ENCODE peak calls at places on chromosomes 11 and 22, in four cellular contexts. U is tibial artery, Z is astrocyte of the spinal cord, H is coronary artery. C is an unnamed sample.

GRCh38 chr11:76599041-76600013 is 71.2 kb downstream of the LRRC32 start:
- DNase-seq in U (no peak), Z (peak), H (no peak), C (peak)

GRCh38 chr22:50247748-50248147 is 2.9 kb upstream of the TUBGCP6 start:
- DNase-seq in U (no peak), Z (peak), H (no peak), C (peak)

GRCh38 chr11:105740164-105740903 is 130.5 kb downstream of the GRIA4 start:
- DNase-seq in U (no peak), Z (no peak), H (no peak), C (no peak)

GRCh38 chr11:114847599-114847998 is 169.3 kb downstream of the NXPE2 start:
- DNase-seq in U (no peak), Z (no peak), H (no peak), C (no peak)

GRCh38 chr11:65911682-65912568 is 6.9 kb downstream of the C11orf68 start:
- DNase-seq in U (peak), Z (peak), H (no peak), C (peak)

GRCh38 chr11:121563900-121564822 is 111.4 kb upstream of the SORL1-AS1 start:
- DNase-seq in U (no peak), Z (peak), H (no peak), C (no peak)

GRCh38 chr11:38598413-38598812 is 2000.4 kb upstream of the RAG2 start:
- DNase-seq in U (no peak), Z (peak), H (no peak), C (no peak)

GRCh38 chr11:29260939-29261705 is 755.7 kb downstream of the KCNA4 start:
- DNase-seq in U (no peak), Z (peak), H (no peak), C (no peak)

GRCh38 chr22:37269930-37270678 is 12.2 kb upstream of the CYTH4 start:
- DNase-seq in U (no peak), Z (no peak), H (no peak), C (no peak)

GRCh38 chr11:46695345-46696211 is 4.8 kb downstream of the ARHGAP1 start:
- DNase-seq in U (no peak), Z (no peak), H (no peak), C (no peak)

GRCh38 chr11:46693597-46694012 is 6.8 kb downstream of the ARHGAP1 start:
- DNase-seq in U (peak), Z (peak), H (no peak), C (peak)

GRCh38 chr11:46694095-46694494 is 6.3 kb downstream of the ARHGAP1 start:
- DNase-seq in U (no peak), Z (no peak), H (no peak), C (peak)

GRCh38 chr11:46696212-46696558 is 4.2 kb downstream of the ARHGAP1 start:
- DNase-seq in U (peak), Z (no peak), H (no peak), C (no peak)

DNA sequence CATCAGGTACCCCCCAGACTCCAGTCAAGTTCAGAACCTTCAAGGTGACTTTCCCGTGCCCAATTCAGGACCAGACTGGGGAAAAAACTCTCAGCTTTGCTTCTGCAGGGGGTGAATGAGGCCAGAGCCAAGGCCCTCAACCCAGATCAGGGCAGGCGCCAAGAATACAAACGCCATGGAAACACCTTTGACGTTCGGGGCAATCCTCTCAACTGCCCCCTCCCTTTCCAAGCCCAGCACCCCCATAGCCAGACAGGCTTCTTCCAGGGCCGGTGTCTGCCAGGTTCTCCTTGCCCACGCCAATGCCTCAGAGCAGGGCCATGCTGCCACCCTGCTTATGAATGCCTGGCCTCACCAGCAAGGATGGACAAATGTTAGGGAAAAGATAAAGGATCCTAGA is 5.8 kb downstream of the ARHGAP1 start:
- DNase-seq in U (no peak), Z (no peak), H (no peak), C (no peak)
- H3K4me3 ChIP-seq in U (no peak), Z (no peak), H (no peak), C (no peak)

DNA sequence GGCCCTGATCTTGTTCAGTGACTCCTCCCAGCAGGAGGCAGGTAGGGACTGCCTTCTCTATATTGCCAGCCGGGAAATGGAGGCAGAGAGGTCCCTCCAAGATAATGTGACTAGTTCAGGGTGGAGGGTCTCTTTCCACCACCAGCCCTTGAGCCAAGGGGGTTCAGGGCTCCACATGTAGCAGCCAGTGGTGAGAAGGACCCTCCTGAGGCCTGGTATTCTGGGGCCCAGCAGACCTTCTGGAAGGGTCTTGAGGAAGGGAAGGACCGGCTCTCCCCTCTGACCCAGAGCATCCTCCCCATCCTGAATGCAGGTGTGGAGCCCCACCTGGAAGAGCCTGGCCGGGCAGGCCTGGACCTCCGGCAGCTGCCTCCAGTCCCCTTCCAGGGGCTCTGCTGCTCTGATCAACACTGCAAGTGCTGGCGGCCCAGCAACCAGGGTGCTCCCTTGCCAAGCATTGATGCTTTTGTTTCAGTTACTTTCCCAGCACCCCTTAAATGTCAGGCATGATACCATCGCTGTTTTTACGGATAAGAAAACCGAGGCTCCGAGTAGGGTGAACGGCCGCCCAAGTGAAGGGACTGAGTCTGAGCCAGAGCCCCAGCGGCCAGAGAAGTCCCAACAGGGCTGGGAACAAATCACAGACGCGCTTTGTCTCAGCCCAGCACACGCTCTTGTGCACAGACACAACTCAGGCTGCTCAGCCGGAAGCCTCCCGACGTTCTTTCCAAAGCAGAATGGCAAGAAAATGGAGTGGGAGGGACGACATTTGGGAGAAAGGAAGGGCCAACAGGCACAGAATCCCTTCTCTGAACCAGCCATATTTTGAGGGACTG is 38.8 kb downstream of the DKK3 start:
- DNase-seq in U (no peak), Z (no peak), H (peak), C (no peak)
- TF ChIP-seq CTCF in U (no peak), Z (no peak), H (no peak), C (no peak)

GRCh38 chr11:5703741-5704536 is 14.3 kb downstream of the TRIM22 start:
- DNase-seq in U (no peak), Z (no peak), H (no peak), C (no peak)

GRCh38 chr11:5696210-5696609 is 6.6 kb downstream of the TRIM22 start:
- DNase-seq in U (no peak), Z (no peak), H (no peak), C (peak)

GRCh38 chr11:5698281-5698680 is 8.7 kb downstream of the TRIM22 start:
- DNase-seq in U (no peak), Z (no peak), H (no peak), C (no peak)

GRCh38 chr11:5701184-5701583 is 11.6 kb downstream of the TRIM22 start:
- DNase-seq in U (no peak), Z (no peak), H (no peak), C (no peak)

GRCh38 chr11:5700422-5701064 is 11.0 kb downstream of the TRIM22 start:
- DNase-seq in U (no peak), Z (no peak), H (no peak), C (no peak)
- H3K4me3 ChIP-seq in U (no peak), Z (no peak), H (no peak), C (no peak)

GRCh38 chr11:20249313-20249873 is 89.1 kb upstream of the DBX1 start:
- DNase-seq in U (no peak), Z (no peak), H (no peak), C (no peak)

GRCh38 chr11:20248345-20248744 is 88.1 kb upstream of the DBX1 start:
- DNase-seq in U (no peak), Z (no peak), H (no peak), C (no peak)

GRCh38 chr11:20238712-20239111 is 78.4 kb upstream of the DBX1 start:
- DNase-seq in U (no peak), Z (no peak), H (no peak), C (no peak)

GRCh38 chr11:20247540-20248138 is 87.4 kb upstream of the DBX1 start:
- DNase-seq in U (no peak), Z (peak), H (no peak), C (no peak)

DNA sequence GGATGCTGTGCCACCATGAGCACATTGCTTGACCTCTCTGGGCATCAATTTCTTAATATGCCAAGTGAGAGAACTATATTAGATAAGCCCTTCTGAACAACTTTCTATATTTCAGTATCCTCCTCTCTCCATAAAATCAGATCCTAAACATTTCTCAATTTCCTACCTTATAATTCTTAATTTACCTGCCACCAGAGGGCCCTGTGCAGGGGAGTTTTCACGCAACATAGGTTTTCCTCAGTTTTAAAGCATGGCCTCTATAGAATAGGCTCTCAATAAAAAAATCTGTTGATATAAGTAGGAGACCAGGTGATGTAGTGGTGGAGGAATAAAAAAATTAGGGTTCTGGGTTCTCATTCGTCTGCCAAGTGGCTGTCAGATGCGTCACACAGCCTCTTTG is 83.7 kb upstream of the DBX1 start:
- DNase-seq in U (no peak), Z (no peak), H (no peak), C (no peak)
- TF ChIP-seq CTCF in U (no peak), Z (peak), H (no peak), C (peak)

GRCh38 chr11:829946-830294 is 2.2 kb downstream of the CRACR2B start:
- DNase-seq in U (no peak), Z (no peak), H (no peak), C (no peak)
- H3K4me3 ChIP-seq in U (peak), Z (peak), H (peak), C (peak)

GRCh38 chr11:68388595-68389198 is 71.9 kb upstream of the PPP6R3 start:
- DNase-seq in U (no peak), Z (no peak), H (no peak), C (no peak)
- TF ChIP-seq CTCF in U (no peak), Z (no peak), H (no peak), C (no peak)

GRCh38 chr11:62542750-62543567 is 3.6 kb downstream of the AHNAK start:
- DNase-seq in U (peak), Z (peak), H (no peak), C (peak)
- H3K4me3 ChIP-seq in U (peak), Z (peak), H (peak), C (peak)

GRCh38 chr11:13767461-13767860 is 99.0 kb downstream of the FAR1 start:
- DNase-seq in U (no peak), Z (no peak), H (no peak), C (no peak)

GRCh38 chr11:13769188-13769587 is 100.7 kb downstream of the FAR1 start:
- DNase-seq in U (no peak), Z (no peak), H (no peak), C (no peak)

GRCh38 chr11:13775471-13775870 is 107.0 kb downstream of the FAR1 start:
- DNase-seq in U (no peak), Z (no peak), H (no peak), C (no peak)

GRCh38 chr11:13776134-13776815 is 107.8 kb downstream of the FAR1 start:
- DNase-seq in U (no peak), Z (no peak), H (no peak), C (no peak)

GRCh38 chr11:13772223-13773046 is 104.0 kb downstream of the FAR1 start:
- DNase-seq in U (no peak), Z (peak), H (no peak), C (peak)
- TF ChIP-seq CTCF in U (no peak), Z (peak), H (no peak), C (peak)

C was measured in fibroblast of villous mesenchyme.